ENCODE peak calls at places on chromosomes 11 and 22, in five cellular contexts. One of them, this sample, is unnamed.

GRCh38 chr11:72754544-72755155 is 2.4 kb upstream of the ARAP1 start:
- DNase-seq in amniotic stem cell: no peak
- DNase-seq in H4: no peak
- DNase-seq in A549: no peak
- DNase-seq in astrocyte of the spinal cord: no peak
- DNase-seq in this sample: no peak

GRCh38 chr22:20420157-20420842 is 17.3 kb downstream of the SCARF2 start:
- DNase-seq in amniotic stem cell: no peak
- DNase-seq in H4: no peak
- DNase-seq in A549: no peak
- DNase-seq in astrocyte of the spinal cord: no peak
- DNase-seq in this sample: no peak

GRCh38 chr22:48720662-48721393 is 1106.8 kb downstream of the BRD1 start:
- DNase-seq in amniotic stem cell: no peak
- DNase-seq in H4: no peak
- DNase-seq in A549: no peak
- DNase-seq in astrocyte of the spinal cord: no peak
- DNase-seq in this sample: no peak

GRCh38 chr11:44601471-44602370 is 36.3 kb downstream of the CD82 start:
- DNase-seq in amniotic stem cell: no peak
- DNase-seq in H4: no peak
- DNase-seq in A549: no peak
- DNase-seq in astrocyte of the spinal cord: no peak
- DNase-seq in this sample: no peak

GRCh38 chr11:128695539-128696221 is 1.8 kb downstream of the FLI1 start:
- DNase-seq in amniotic stem cell: no peak
- DNase-seq in H4: no peak
- DNase-seq in A549: no peak
- DNase-seq in astrocyte of the spinal cord: peak
- DNase-seq in this sample: no peak

GRCh38 chr11:73077454-73077853 is 64.7 kb downstream of the FCHSD2 start:
- DNase-seq in amniotic stem cell: no peak
- DNase-seq in H4: no peak
- DNase-seq in A549: no peak
- DNase-seq in astrocyte of the spinal cord: no peak
- DNase-seq in this sample: no peak

GRCh38 chr22:20126284-20127029 is 5.1 kb upstream of the ZDHHC8 start:
- DNase-seq in amniotic stem cell: no peak
- DNase-seq in H4: no peak
- DNase-seq in A549: no peak
- DNase-seq in astrocyte of the spinal cord: no peak
- DNase-seq in this sample: no peak

GRCh38 chr11:119999220-119999619 is 138.7 kb downstream of the TRIM29 start:
- DNase-seq in amniotic stem cell: no peak
- DNase-seq in H4: no peak
- DNase-seq in A549: peak
- DNase-seq in astrocyte of the spinal cord: no peak
- DNase-seq in this sample: no peak

GRCh38 chr11:70364198-70364597 is 34.1 kb upstream of the CTTN start:
- DNase-seq in amniotic stem cell: no peak
- DNase-seq in H4: no peak
- DNase-seq in A549: no peak
- DNase-seq in astrocyte of the spinal cord: peak
- DNase-seq in this sample: no peak

GRCh38 chr11:406796-407650 is 7.8 kb downstream of the SIGIRR start:
- DNase-seq in amniotic stem cell: no peak
- DNase-seq in H4: no peak
- DNase-seq in A549: peak
- DNase-seq in astrocyte of the spinal cord: peak
- DNase-seq in this sample: peak

GRCh38 chr22:49208768-49209252 is 618.9 kb downstream of the BRD1 start:
- DNase-seq in amniotic stem cell: no peak
- DNase-seq in H4: no peak
- DNase-seq in A549: no peak
- DNase-seq in astrocyte of the spinal cord: no peak
- DNase-seq in this sample: no peak

GRCh38 chr11:128694618-128695481 is 978 bp downstream of the FLI1 start:
- DNase-seq in amniotic stem cell: no peak
- DNase-seq in H4: no peak
- DNase-seq in A549: no peak
- DNase-seq in astrocyte of the spinal cord: peak
- DNase-seq in this sample: no peak

GRCh38 chr22:37650463-37651136 is 7.9 kb upstream of the PDXP start:
- DNase-seq in amniotic stem cell: no peak
- DNase-seq in H4: no peak
- DNase-seq in A549: no peak
- DNase-seq in astrocyte of the spinal cord: no peak
- DNase-seq in this sample: no peak

GRCh38 chr11:23959466-23959865 is 537.4 kb upstream of the LUZP2 start:
- DNase-seq in amniotic stem cell: no peak
- DNase-seq in H4: no peak
- DNase-seq in A549: no peak
- DNase-seq in astrocyte of the spinal cord: peak
- DNase-seq in this sample: no peak

GRCh38 chr11:33620423-33621120 is 80.1 kb downstream of the C11orf91 start:
- DNase-seq in amniotic stem cell: peak
- DNase-seq in H4: no peak
- DNase-seq in A549: no peak
- DNase-seq in astrocyte of the spinal cord: peak
- DNase-seq in this sample: peak

GRCh38 chr22:45242778-45243191 is 2.1 kb upstream of the KIAA0930 start:
- DNase-seq in amniotic stem cell: no peak
- DNase-seq in H4: no peak
- DNase-seq in A549: peak
- DNase-seq in astrocyte of the spinal cord: no peak
- DNase-seq in this sample: peak

GRCh38 chr22:29912605-29913398 is 29.8 kb downstream of the MTMR3 start:
- DNase-seq in amniotic stem cell: peak
- DNase-seq in H4: peak
- DNase-seq in A549: peak
- DNase-seq in astrocyte of the spinal cord: peak
- DNase-seq in this sample: no peak

GRCh38 chr11:37322333-37323194 is 724.5 kb upstream of the RAG2 start:
- DNase-seq in amniotic stem cell: no peak
- DNase-seq in H4: peak
- DNase-seq in A549: no peak
- DNase-seq in astrocyte of the spinal cord: no peak
- DNase-seq in this sample: no peak